ENCODE peak calls at places on chromosomes 13 and 19, in seven cellular contexts. M is fibroblast of lung; O is fibroblast of pulmonary artery; D is PC-3; K is CD4-positive, alpha-beta T cell; V is AG10803; B is chondrocyte. E is an unnamed sample.

GRCh38 chr19:49417090-49417489 is 6.2 kb downstream of the PTH2 start:
- DNase-seq in O (no peak), K (no peak), M (no peak), D (no peak), V (no peak), B (no peak), E (no peak)

GRCh38 chr13:102948006-102948405 is 102.2 kb downstream of the ERCC5 start:
- DNase-seq in K (no peak), O (peak), M (peak), B (no peak), V (no peak), D (peak), E (no peak)

GRCh38 chr19:57949702-57950101 is 2.2 kb upstream of the ZNF256 start:
- DNase-seq in K (no peak), M (no peak), V (no peak), D (no peak), O (no peak), B (no peak), E (no peak)

GRCh38 chr13:99442273-99442895 is 58.9 kb upstream of the TM9SF2 start:
- DNase-seq in M (peak), B (no peak), V (peak), D (peak), K (peak), O (peak), E (no peak)

GRCh38 chr13:38348890-38349289 is 761 bp upstream of the UFM1 start:
- DNase-seq in D (peak), B (no peak), K (no peak), O (peak), V (peak), M (no peak), E (no peak)

GRCh38 chr13:33610471-33611015 is 207.4 kb upstream of the RFC3 start:
- DNase-seq in O (peak), V (no peak), M (no peak), K (peak), D (no peak), B (no peak), E (no peak)

GRCh38 chr19:13150187-13150918 is at the start of the genes IER2 and STX10:
- DNase-seq in M (peak), V (peak), K (peak), D (peak), O (peak), B (no peak), E (peak)

GRCh38 chr19:56270676-56271075 is 1.9 kb upstream of the EDDM13 start:
- DNase-seq in B (no peak), K (no peak), D (peak), O (no peak), M (no peak), V (no peak), E (no peak)

GRCh38 chr19:2412449-2412848 is 14.9 kb downstream of the TIMM13 start:
- DNase-seq in V (no peak), D (no peak), M (no peak), B (no peak), O (no peak), K (no peak), E (no peak)

GRCh38 chr13:95067303-95067702 is 233.9 kb downstream of the ABCC4 start:
- DNase-seq in B (no peak), K (no peak), M (peak), V (peak), D (peak), O (peak), E (no peak)

GRCh38 chr19:33024398-33024797 is 40.3 kb downstream of the RHPN2 start:
- DNase-seq in O (no peak), M (no peak), B (no peak), D (peak), K (no peak), V (no peak), E (no peak)

GRCh38 chr19:34904846-34905527 is 21.7 kb upstream of the ZNF30 start:
- DNase-seq in B (no peak), O (no peak), M (no peak), K (no peak), V (no peak), D (no peak), E (peak)

GRCh38 chr19:52725528-52725961 is 9.3 kb downstream of the ZNF611 start:
- DNase-seq in M (no peak), O (no peak), B (no peak), K (no peak), D (no peak), V (no peak), E (no peak)

GRCh38 chr19:43503501-43504425 is 783 bp downstream of the PHLDB3 start:
- DNase-seq in D (peak), B (peak), O (peak), V (peak), M (peak), K (peak), E (peak)
- TF ChIP-seq CTCF in D (no peak), B (peak), O (no peak), V (no peak), M (no peak), K (no peak), E (no peak)

GRCh38 chr19:525029-525428 is 6.5 kb upstream of the CDC34 start:
- DNase-seq in K (no peak), D (no peak), B (peak), O (no peak), M (no peak), V (no peak), E (no peak)
- TF ChIP-seq CTCF in K (no peak), D (no peak), B (no peak), O (no peak), M (no peak), V (no peak), E (no peak)

GRCh38 chr19:7500811-7501450 is 12.1 kb upstream of the PEX11G start:
- DNase-seq in D (peak), M (no peak), O (no peak), V (no peak), K (no peak), B (no peak), E (peak)

GRCh38 chr19:7492142-7493055 is 3.6 kb upstream of the PEX11G start:
- DNase-seq in B (no peak), M (no peak), O (peak), V (peak), K (no peak), D (no peak), E (no peak)

GRCh38 chr19:7494416-7495098 is 5.7 kb upstream of the PEX11G start:
- DNase-seq in K (no peak), M (peak), V (no peak), O (peak), D (no peak), B (no peak), E (peak)

GRCh38 chr19:7502552-7502951 is 13.4 kb upstream of the ZNF358 start:
- DNase-seq in D (no peak), V (no peak), B (no peak), K (no peak), M (no peak), O (no peak), E (no peak)

DNA sequence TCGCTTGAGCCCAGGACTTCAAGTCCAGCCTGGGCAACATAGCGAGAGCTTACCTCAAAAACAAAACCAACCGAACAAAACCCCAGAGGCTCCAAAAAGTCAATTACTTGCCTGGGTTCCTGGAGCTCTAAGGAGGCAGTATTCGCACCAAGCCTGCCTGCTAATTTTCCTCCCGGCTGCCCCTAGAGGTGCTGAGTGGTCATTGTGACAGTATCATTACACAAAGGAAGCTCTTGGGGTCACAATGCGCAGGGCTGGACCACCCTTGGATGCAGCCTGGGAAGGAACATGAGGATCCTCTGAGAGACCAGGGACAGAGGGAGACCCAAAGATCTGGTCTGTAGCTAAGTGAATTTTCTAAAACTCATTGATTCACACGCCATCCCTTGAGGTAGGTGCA is 8.5 kb upstream of the PEX11G start:
- DNase-seq in M (no peak), B (no peak), O (no peak), K (no peak), V (no peak), D (no peak), E (peak)
- TF ChIP-seq CTCF in M (peak), B (peak), O (peak), K (no peak), V (peak), D (peak), E (peak)

DNA sequence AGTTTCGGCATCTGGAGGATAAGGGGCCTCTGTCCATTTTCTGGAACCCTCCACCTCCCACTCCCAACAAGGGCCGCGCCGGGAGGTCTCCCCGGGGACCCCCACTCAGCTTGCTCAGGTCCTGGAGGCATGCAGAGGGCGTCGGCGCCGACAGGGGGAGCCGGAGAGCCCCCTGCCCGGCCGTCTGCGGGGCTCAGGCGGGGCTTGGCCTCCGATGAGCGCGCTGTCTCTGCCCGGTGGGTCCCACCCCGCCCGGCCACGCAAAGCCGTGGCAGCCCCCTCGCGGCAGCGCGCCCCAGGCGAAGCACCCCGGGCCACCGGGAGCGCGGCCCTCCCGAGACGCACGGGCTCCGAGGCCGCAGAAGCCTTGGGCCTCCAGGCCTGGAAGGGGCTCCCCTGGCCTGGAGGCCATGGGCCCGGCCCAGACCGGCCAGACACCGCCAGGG is 149.7 kb upstream of the ZNF536 start:
- DNase-seq in O (no peak), K (no peak), V (no peak), B (no peak), M (no peak), D (no peak), E (peak)
- TF ChIP-seq CTCF in O (peak), K (peak), V (peak), B (peak), M (peak), D (peak), E (peak)

GRCh38 chr13:98397221-98397620 is 179.7 kb downstream of the STK24 start:
- DNase-seq in K (no peak), D (no peak), V (no peak), M (peak), O (peak), B (no peak), E (no peak)
- TF ChIP-seq CTCF in K (no peak), D (peak), V (peak), M (peak), O (peak), B (peak), E (no peak)

E was measured in glutamatergic neuron.